ENCODE peak calls at places on chromosomes 16 and 17, in ten cellular contexts. K, O, C, H, M, V, G, Y, J and W are unnamed samples.

GRCh38 chr17:28878981-28879380 is 18.6 kb downstream of the FLOT2 start:
- DNase-seq in G (no peak), V (peak), H (peak), O (no peak), K (no peak), C (peak), M (no peak), J (no peak), Y (no peak), W (peak)

GRCh38 chr17:40611840-40612509 is 35.6 kb downstream of the SMARCE1 start:
- DNase-seq in Y (no peak), M (no peak), J (no peak), H (no peak), O (no peak), C (no peak), V (no peak), K (no peak), G (no peak), W (no peak)

GRCh38 chr17:76264425-76264754 is 758 bp upstream of the UBALD2 start:
- DNase-seq in J (no peak), C (no peak), H (no peak), G (no peak), O (no peak), V (no peak), M (no peak), K (peak), Y (no peak), W (no peak)

GRCh38 chr16:27640277-27640600 is 90.3 kb downstream of the KATNIP start:
- DNase-seq in G (no peak), H (no peak), O (no peak), M (no peak), K (no peak), J (no peak), C (peak), Y (no peak), V (no peak), W (no peak)

GRCh38 chr17:62135742-62136141 is 70.7 kb upstream of the MED13 start:
- DNase-seq in J (no peak), V (no peak), G (peak), O (no peak), H (no peak), C (no peak), K (no peak), M (no peak), Y (no peak), W (no peak)

GRCh38 chr17:31052187-31052889 is 42.4 kb upstream of the NF1 start:
- DNase-seq in K (peak), J (no peak), G (peak), O (peak), Y (no peak), H (no peak), M (no peak), V (peak), C (peak), W (no peak)

GRCh38 chr16:27264151-27264550 is 4.4 kb downstream of the NSMCE1 start:
- DNase-seq in G (no peak), Y (no peak), K (no peak), O (no peak), C (peak), J (no peak), V (peak), H (no peak), M (no peak), W (no peak)

GRCh38 chr17:50963139-50963538 is 97.0 kb upstream of the TOB1 start:
- DNase-seq in H (no peak), C (no peak), O (no peak), V (peak), J (no peak), M (no peak), G (no peak), K (no peak), Y (no peak), W (no peak)

GRCh38 chr17:61240851-61241468 is 158.7 kb upstream of the TBX2 start:
- DNase-seq in J (no peak), Y (no peak), V (no peak), H (no peak), K (no peak), M (no peak), G (no peak), O (no peak), C (no peak), W (no peak)

GRCh38 chr16:24045641-24046040 is 209.9 kb downstream of the PRKCB start:
- DNase-seq in C (no peak), O (no peak), G (no peak), M (no peak), K (no peak), Y (peak), J (no peak), V (no peak), H (no peak), W (peak)

GRCh38 chr16:25012525-25012991 is 2.6 kb downstream of the ARHGAP17 start:
- DNase-seq in C (peak), H (no peak), G (no peak), V (peak), J (no peak), Y (no peak), K (no peak), M (no peak), O (no peak), W (no peak)

GRCh38 chr16:56872863-56873391 is 7.9 kb downstream of the SLC12A3 start:
- DNase-seq in Y (no peak), K (no peak), M (no peak), J (no peak), O (no peak), H (no peak), C (no peak), V (no peak), G (no peak), W (no peak)

GRCh38 chr16:17585449-17586080 is 114.8 kb upstream of the XYLT1 start:
- DNase-seq in C (peak), J (no peak), K (no peak), O (no peak), V (no peak), H (no peak), M (no peak), G (no peak), Y (no peak), W (no peak)

GRCh38 chr16:3283525-3284447 is 495 bp downstream of the ZNF263 start:
- DNase-seq in M (no peak), G (no peak), V (no peak), H (no peak), O (no peak), Y (peak), C (peak), J (no peak), K (no peak), W (no peak)

GRCh38 chr17:39995438-39995837 is 14.8 kb downstream of the PSMD3 start:
- DNase-seq in K (no peak), O (no peak), G (no peak), Y (no peak), C (no peak), J (no peak), M (no peak), V (no peak), H (no peak), W (no peak)